ENCODE peak calls at places on chromosome 1, in six cellular contexts. C, X, S, Q, B and M are unnamed samples.
A peak's percentile ranks its signal among the peaks of the same experiment; 100 is the strongest.

GRCh38 chr1:3814065-3814464 is 17.8 kb upstream of the LRRC47 start:
- DNase-seq in C (no peak), X (no peak), S (no peak), Q (no peak), B (no peak), M (no peak)

GRCh38 chr1:116738673-116739370 is 15.4 kb upstream of the CD2 start:
- DNase-seq in C (peak; percentile 91), X (no peak), S (no peak), Q (no peak), B (no peak), M (no peak)

GRCh38 chr1:217089239-217090014 is 366.2 kb upstream of the ESRRG start:
- DNase-seq in C (no peak), X (no peak), S (peak; percentile 60), Q (no peak), B (peak; percentile 48), M (no peak)

GRCh38 chr1:209645574-209646452 is 6.4 kb downstream of the LAMB3 start:
- DNase-seq in C (no peak), X (no peak), S (no peak), Q (no peak), B (no peak), M (no peak)

GRCh38 chr1:31509124-31510072 is 66.9 kb upstream of the TINAGL1 start:
- DNase-seq in C (peak; percentile 74), X (no peak), S (no peak), Q (peak; percentile 95), B (peak; percentile 58), M (no peak)

GRCh38 chr1:20480261-20481157 is 5.5 kb downstream of the CAMK2N1 start:
- DNase-seq in C (no peak), X (no peak), S (no peak), Q (peak; percentile 99), B (peak; percentile 66), M (no peak)

GRCh38 chr1:26733982-26734381 is 38.2 kb downstream of the ARID1A start:
- DNase-seq in C (no peak), X (no peak), S (no peak), Q (no peak), B (no peak), M (no peak)

GRCh38 chr1:153346067-153346723 is 2.4 kb downstream of the PGLYRP4 start:
- DNase-seq in C (no peak), X (no peak), S (no peak), Q (no peak), B (no peak), M (no peak)

GRCh38 chr1:185864889-185865288 is 130.7 kb downstream of the HMCN1 start:
- DNase-seq in C (no peak), X (no peak), S (peak; percentile 9), Q (no peak), B (no peak), M (no peak)

GRCh38 chr1:63920154-63921117 is 146.6 kb downstream of the ROR1 start:
- DNase-seq in C (no peak), X (no peak), S (no peak), Q (no peak), B (no peak), M (no peak)

GRCh38 chr1:216216304-216216703 is 206.9 kb downstream of the USH2A start:
- DNase-seq in C (no peak), X (no peak), S (no peak), Q (no peak), B (no peak), M (no peak)

GRCh38 chr1:154720328-154721301 is 112.6 kb upstream of the ADAR start:
- DNase-seq in C (no peak), X (no peak), S (no peak), Q (no peak), B (no peak), M (no peak)

GRCh38 chr1:216095400-216095799 is 327.8 kb downstream of the USH2A start:
- DNase-seq in C (no peak), X (no peak), S (no peak), Q (no peak), B (no peak), M (no peak)

GRCh38 chr1:24481098-24481497 is 21.5 kb upstream of the RCAN3 start:
- DNase-seq in C (peak; percentile 40), X (no peak), S (no peak), Q (no peak), B (peak; percentile 29), M (no peak)

GRCh38 chr1:156001682-156002171 is 19.0 kb downstream of the SSR2 start:
- DNase-seq in C (no peak), X (no peak), S (no peak), Q (no peak), B (peak; percentile 44), M (no peak)

GRCh38 chr1:109425902-109426277 is 358 bp downstream of the PSMA5 start:
- DNase-seq in C (no peak), X (no peak), S (peak; percentile 66), Q (peak; percentile 59), B (peak; percentile 62), M (no peak)

GRCh38 chr1:62508187-62508758 is 71.4 kb downstream of the USP1 start:
- DNase-seq in C (peak; percentile 9), X (no peak), S (peak; percentile 12), Q (peak; percentile 48), B (no peak), M (no peak)

GRCh38 chr1:43822040-43822439 is 111.6 kb upstream of the ARTN start:
- DNase-seq in C (no peak), X (no peak), S (peak; percentile 44), Q (no peak), B (no peak), M (peak; percentile 53)

GRCh38 chr1:184504012-184504694 is 117.3 kb downstream of the C1orf21 start:
- DNase-seq in C (no peak), X (no peak), S (no peak), Q (no peak), B (no peak), M (no peak)

GRCh38 chr1:12142141-12142823 is 24.5 kb upstream of the TNFRSF1B start:
- DNase-seq in C (no peak), X (no peak), S (no peak), Q (no peak), B (no peak), M (no peak)

GRCh38 chr1:202135221-202135721 is 9.3 kb downstream of the ARL8A start:
- DNase-seq in C (no peak), X (no peak), S (peak; percentile 55), Q (peak; percentile 52), B (peak; percentile 55), M (peak; percentile 61)

GRCh38 chr1:183069562-183070216 is 46.5 kb downstream of the LAMC1 start:
- DNase-seq in C (no peak), X (no peak), S (no peak), Q (peak; percentile 76), B (no peak), M (no peak)

GRCh38 chr1:25009675-25010262 is 79.7 kb upstream of the RUNX3 start:
- DNase-seq in C (no peak), X (no peak), S (no peak), Q (no peak), B (no peak), M (no peak)

GRCh38 chr1:113178522-113178921 is 105.5 kb downstream of the LRIG2 start:
- DNase-seq in C (no peak), X (no peak), S (no peak), Q (no peak), B (no peak), M (no peak)

DNA sequence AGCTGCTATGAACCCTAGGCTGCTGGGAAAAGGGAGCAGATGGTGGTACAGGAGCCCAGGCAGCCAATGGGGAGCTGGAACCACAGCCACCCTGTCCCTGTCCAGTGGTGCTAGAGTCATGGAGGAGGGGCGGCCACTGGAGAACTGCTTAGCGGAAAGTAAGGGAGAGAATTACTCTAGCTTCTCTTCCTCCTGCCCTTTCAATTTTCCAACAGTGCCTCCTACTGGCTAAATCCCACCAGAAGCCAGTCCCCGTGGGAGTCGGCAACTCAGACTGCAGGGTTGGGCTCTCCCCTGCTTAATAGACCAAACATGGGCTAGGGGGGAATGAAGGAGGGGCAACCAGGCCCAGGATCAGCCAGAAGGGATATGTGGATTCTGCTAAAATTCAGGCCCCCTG is 154.5 kb downstream of the ACTL8 start:
- DNase-seq in C (no peak), X (no peak), S (peak; percentile 13), Q (no peak), B (no peak), M (no peak)
- TF ChIP-seq CTCF in C (peak; percentile 7), X (no peak), S (no peak), Q (peak; percentile 49), B (no peak), M (no peak)

GRCh38 chr1:235327559-235328270 is at the start of gene ARID4B:
- DNase-seq in C (no peak), X (peak; percentile 92), S (no peak), Q (no peak), B (no peak), M (no peak)

GRCh38 chr1:235329139-235329808 is 904 bp downstream of the GGPS1 start:
- DNase-seq in C (peak; percentile 52), X (no peak), S (peak; percentile 42), Q (no peak), B (peak; percentile 51), M (peak; percentile 23)

GRCh38 chr1:235328271-235329138 is at the start of gene GGPS1:
- DNase-seq in C (peak; percentile 99), X (peak; percentile 99), S (peak; percentile 97), Q (peak; percentile 100), B (peak; percentile 98), M (peak; percentile 98)

GRCh38 chr1:235330918-235331285 is 2.5 kb downstream of the GGPS1 start:
- DNase-seq in C (no peak), X (no peak), S (no peak), Q (no peak), B (no peak), M (no peak)

GRCh38 chr1:235331391-235331790 is 3.0 kb downstream of the GGPS1 start:
- DNase-seq in C (no peak), X (no peak), S (no peak), Q (peak; percentile 25), B (no peak), M (no peak)
- H3K4me3 ChIP-seq in C (peak overlapping the region; percentile 92), X (no peak overlapping the region), S (no peak overlapping the region), Q (peak overlapping the region; percentile 85), B (no peak overlapping the region), M (no peak overlapping the region)

GRCh38 chr1:45543599-45544417 is 6.8 kb upstream of the AKR1A1 start:
- DNase-seq in C (peak; percentile 76), X (peak; percentile 74), S (peak; percentile 59), Q (peak; percentile 31), B (peak; percentile 60), M (no peak)
- TF ChIP-seq POLR2A in C (peak; percentile 29), X (no peak), S (no peak), Q (no peak), B (no peak), M (no peak)

GRCh38 chr1:177922209-177922608 is 47.6 kb downstream of the SEC16B start:
- DNase-seq in C (no peak), X (no peak), S (no peak), Q (no peak), B (no peak), M (no peak)
- TF ChIP-seq CTCF in C (no peak), X (no peak), S (no peak), Q (no peak), B (no peak), M (no peak)

GRCh38 chr1:226702318-226702956 is 36.6 kb downstream of the ITPKB start:
- DNase-seq in C (no peak), X (no peak), S (peak; percentile 52), Q (no peak), B (no peak), M (peak; percentile 78)

GRCh38 chr1:226706664-226707063 is 32.4 kb downstream of the ITPKB start:
- DNase-seq in C (no peak), X (no peak), S (no peak), Q (no peak), B (no peak), M (peak; percentile 42)

GRCh38 chr1:226700861-226701260 is 38.2 kb downstream of the ITPKB start:
- DNase-seq in C (no peak), X (no peak), S (no peak), Q (no peak), B (no peak), M (no peak)

GRCh38 chr1:226702957-226703831 is 35.9 kb downstream of the ITPKB start:
- DNase-seq in C (no peak), X (peak; percentile 79), S (peak; percentile 73), Q (no peak), B (peak; percentile 79), M (peak; percentile 68)

GRCh38 chr1:226704169-226704921 is 34.7 kb downstream of the ITPKB start:
- DNase-seq in C (no peak), X (no peak), S (no peak), Q (no peak), B (no peak), M (no peak)
- H3K4me3 ChIP-seq in C (peak overlapping the region; percentile 54), X (peak overlapping the region; percentile 80), S (peak overlapping the region; percentile 86), Q (no peak overlapping the region), B (no peak overlapping the region), M (no peak overlapping the region)